ENCODE peak calls at places on chromosome 18, in seven cellular contexts. M is fibroblast of lung; C is stimulated activated CD4-positive, alpha-beta T cell treated with anti-CD3 and anti-CD28 coated beads, Interleukin-12 subunit alpha, Interleukin-12 subunit beta, amount 100 ng/mL, for 4 hours; R is Kasumi-1; N is hypothalamus; T is substantia nigra; W is HTR-8/SVneo. I is an unnamed sample.

GRCh38 chr18:59220784-59221765 is 1.1 kb downstream of the GRP start:
- DNase-seq in M (no peak), C (no peak), R (no peak), N (no peak), T (no peak), W (no peak), I (no peak)

GRCh38 chr18:26919656-26920055 is 54.1 kb upstream of the AQP4 start:
- DNase-seq in M (no peak), C (no peak), R (no peak), N (no peak), T (no peak), W (no peak), I (peak)

GRCh38 chr18:9437049-9437448 is 38.3 kb upstream of the RALBP1 start:
- DNase-seq in M (peak), C (no peak), R (peak), N (no peak), T (no peak), W (no peak), I (no peak)

GRCh38 chr18:4241218-4241617 is 213.9 kb downstream of the DLGAP1 start:
- DNase-seq in M (no peak), C (no peak), R (no peak), N (no peak), T (no peak), W (no peak), I (no peak)

GRCh38 chr18:55048892-55049291 is 89.6 kb upstream of the CCDC68 start:
- DNase-seq in M (peak), C (no peak), R (peak), N (no peak), T (no peak), W (peak), I (no peak)

GRCh38 chr18:34947711-34948125 is 93.5 kb upstream of the MAPRE2 start:
- DNase-seq in M (peak), C (no peak), R (no peak), N (no peak), T (peak), W (peak), I (peak)

GRCh38 chr18:32742620-32743019 is 30.2 kb downstream of the KLHL14 start:
- DNase-seq in M (no peak), C (no peak), R (no peak), N (no peak), T (no peak), W (no peak), I (no peak)

GRCh38 chr18:25786778-25787177 is 303.6 kb downstream of the SS18 start:
- DNase-seq in M (peak), C (no peak), R (no peak), N (no peak), T (no peak), W (peak), I (peak)

GRCh38 chr18:61882296-61883004 is 10.4 kb downstream of the RNF152 start:
- DNase-seq in M (no peak), C (no peak), R (no peak), N (no peak), T (no peak), W (no peak), I (no peak)

GRCh38 chr18:44793685-44794084 is 113.0 kb downstream of the SETBP1 start:
- DNase-seq in M (no peak), C (no peak), R (no peak), N (no peak), T (no peak), W (no peak), I (no peak)

GRCh38 chr18:48207733-48208132 is 201.4 kb downstream of the ZBTB7C start:
- DNase-seq in M (no peak), C (no peak), R (no peak), N (no peak), T (no peak), W (no peak), I (no peak)

GRCh38 chr18:58290059-58290747 is 246.2 kb downstream of the NEDD4L start:
- DNase-seq in M (peak), C (no peak), R (no peak), N (no peak), T (no peak), W (no peak), I (no peak)

GRCh38 chr18:28177828-28178635 is 1.1 kb upstream of the CDH2 start:
- DNase-seq in M (no peak), C (no peak), R (peak), N (peak), T (peak), W (peak), I (no peak)

GRCh38 chr18:75106746-75107145 is 102.2 kb downstream of the PTGR3 start:
- DNase-seq in M (no peak), C (no peak), R (no peak), N (no peak), T (no peak), W (no peak), I (no peak)

GRCh38 chr18:79769698-79770500 is 27.8 kb upstream of the KCNG2 start:
- DNase-seq in M (no peak), C (no peak), R (no peak), N (no peak), T (no peak), W (no peak), I (no peak)

GRCh38 chr18:75678662-75679061 is 251.2 kb upstream of the SMIM21 start:
- DNase-seq in M (peak), C (no peak), R (no peak), N (no peak), T (no peak), W (no peak), I (no peak)

GRCh38 chr18:54532222-54532621 is 58.8 kb upstream of the DYNAP start:
- DNase-seq in M (no peak), C (no peak), R (no peak), N (no peak), T (no peak), W (no peak), I (no peak)

GRCh38 chr18:49566985-49567384 is 5.1 kb downstream of the LIPG start:
- DNase-seq in M (no peak), C (no peak), R (no peak), N (no peak), T (no peak), W (no peak), I (no peak)

GRCh38 chr18:21241224-21242131 is 554 bp upstream of the GREB1L start:
- DNase-seq in M (no peak), C (no peak), R (no peak), N (peak), T (peak), W (no peak), I (no peak)

GRCh38 chr18:79621501-79621900 is 58.1 kb upstream of the CTDP1 start:
- DNase-seq in M (no peak), C (no peak), R (no peak), N (no peak), T (no peak), W (no peak), I (no peak)

GRCh38 chr18:2147866-2148265 is 423.4 kb downstream of the METTL4 start:
- DNase-seq in M (peak), C (no peak), R (no peak), N (no peak), T (no peak), W (no peak), I (peak)

GRCh38 chr18:1302861-1303260 is 398.2 kb downstream of the ADCYAP1 start:
- DNase-seq in M (no peak), C (no peak), R (no peak), N (no peak), T (no peak), W (no peak), I (no peak)

GRCh38 chr18:49646864-49647263 is 85.0 kb downstream of the LIPG start:
- DNase-seq in M (no peak), C (no peak), R (no peak), N (no peak), T (no peak), W (no peak), I (no peak)

GRCh38 chr18:70373062-70373519 is 84.2 kb downstream of the SOCS6 start:
- DNase-seq in M (peak), C (no peak), R (no peak), N (no peak), T (no peak), W (peak), I (peak)

GRCh38 chr18:54712315-54712714 is 116.0 kb upstream of the RAB27B start:
- DNase-seq in M (peak), C (no peak), R (no peak), N (no peak), T (no peak), W (peak), I (peak)

GRCh38 chr18:23307567-23308295 is 145.4 kb upstream of the RIOK3 start:
- DNase-seq in M (peak), C (no peak), R (peak), N (no peak), T (no peak), W (no peak), I (peak)

GRCh38 chr18:8329186-8329771 is 280.0 kb upstream of the RAB12 start:
- DNase-seq in M (peak), C (no peak), R (no peak), N (no peak), T (no peak), W (no peak), I (no peak)

GRCh38 chr18:6557470-6558245 is 142.9 kb upstream of the L3MBTL4 start:
- DNase-seq in M (no peak), C (no peak), R (no peak), N (no peak), T (no peak), W (no peak), I (no peak)

GRCh38 chr18:5628512-5629255 is 84.9 kb upstream of the EPB41L3 start:
- DNase-seq in M (peak), C (peak), R (no peak), N (peak), T (no peak), W (no peak), I (no peak)

GRCh38 chr18:75846321-75846720 is 418.8 kb upstream of the SMIM21 start:
- DNase-seq in M (no peak), C (no peak), R (no peak), N (no peak), T (no peak), W (no peak), I (no peak)

GRCh38 chr18:23926590-23926989 is 88.0 kb upstream of the TTC39C start:
- DNase-seq in M (no peak), C (no peak), R (no peak), N (no peak), T (no peak), W (no peak), I (no peak)

GRCh38 chr18:78725426-78725825 is 254.2 kb upstream of the SALL3 start:
- DNase-seq in M (no peak), C (no peak), R (no peak), N (no peak), T (no peak), W (no peak), I (no peak)

I was measured in H4.